ENCODE peak calls at places on chromosome 5, in four cellular contexts. One of them, this sample, is unnamed.

GRCh38 chr5:91293131-91293530 is 90.0 kb downstream of the ARRDC3 start:
- DNase-seq in neuronal stem cell: peak; percentile 44
- DNase-seq in PC-9: peak; percentile 35
- DNase-seq in mammary epithelial cell: no peak
- DNase-seq in this sample: no peak

GRCh38 chr5:81884871-81885270 is 87.0 kb upstream of the ATG10 start:
- DNase-seq in PC-9: no peak
- DNase-seq in mammary epithelial cell: no peak
- DNase-seq in neuronal stem cell: no peak
- DNase-seq in this sample: no peak

GRCh38 chr5:168472329-168472728 is 13.9 kb upstream of the RARS1 start:
- DNase-seq in mammary epithelial cell: peak; percentile 84
- DNase-seq in neuronal stem cell: no peak
- DNase-seq in PC-9: peak; percentile 52
- DNase-seq in this sample: no peak

GRCh38 chr5:54159837-54160215 is 150.5 kb downstream of the ARL15 start:
- DNase-seq in PC-9: no peak
- DNase-seq in mammary epithelial cell: no peak
- DNase-seq in neuronal stem cell: no peak
- DNase-seq in this sample: no peak

GRCh38 chr5:310941-311434 is 10.5 kb upstream of the AHRR start:
- DNase-seq in mammary epithelial cell: no peak
- DNase-seq in PC-9: no peak
- DNase-seq in neuronal stem cell: no peak
- DNase-seq in this sample: peak; percentile 92

GRCh38 chr5:16135506-16135905 is 44.1 kb downstream of the MARCHF11 start:
- DNase-seq in PC-9: no peak
- DNase-seq in neuronal stem cell: no peak
- DNase-seq in mammary epithelial cell: no peak
- DNase-seq in this sample: no peak

GRCh38 chr5:136157514-136157913 is 24.9 kb downstream of the SMAD5 start:
- DNase-seq in neuronal stem cell: no peak
- DNase-seq in mammary epithelial cell: no peak
- DNase-seq in PC-9: no peak
- DNase-seq in this sample: no peak

GRCh38 chr5:160133071-160133917 is 14.0 kb upstream of the PWWP2A start:
- DNase-seq in mammary epithelial cell: no peak
- DNase-seq in neuronal stem cell: peak; percentile 53
- DNase-seq in PC-9: no peak
- DNase-seq in this sample: peak; percentile 17

GRCh38 chr5:1901983-1902382 is 19.3 kb upstream of the IRX4 start:
- DNase-seq in PC-9: no peak
- DNase-seq in mammary epithelial cell: no peak
- DNase-seq in neuronal stem cell: no peak
- DNase-seq in this sample: no peak

GRCh38 chr5:15598294-15598902 is 98.4 kb downstream of the FBXL7 start:
- DNase-seq in mammary epithelial cell: peak; percentile 4
- DNase-seq in neuronal stem cell: peak; percentile 14
- DNase-seq in PC-9: peak; percentile 19
- DNase-seq in this sample: peak; percentile 2

GRCh38 chr5:136308396-136308795 is 56.9 kb downstream of the TRPC7 start:
- DNase-seq in neuronal stem cell: no peak
- DNase-seq in PC-9: no peak
- DNase-seq in mammary epithelial cell: no peak
- DNase-seq in this sample: no peak

GRCh38 chr5:89445106-89445745 is 562.2 kb upstream of the MEF2C start:
- DNase-seq in mammary epithelial cell: no peak
- DNase-seq in neuronal stem cell: no peak
- DNase-seq in PC-9: no peak
- DNase-seq in this sample: no peak

GRCh38 chr5:111699324-111699723 is 57.7 kb downstream of the NREP start:
- DNase-seq in mammary epithelial cell: peak; percentile 34
- DNase-seq in neuronal stem cell: no peak
- DNase-seq in PC-9: no peak
- DNase-seq in this sample: no peak

GRCh38 chr5:30100148-30100547 is 1093.3 kb upstream of the CDH6 start:
- DNase-seq in mammary epithelial cell: no peak
- DNase-seq in PC-9: no peak
- DNase-seq in neuronal stem cell: no peak
- DNase-seq in this sample: no peak

GRCh38 chr5:93723005-93723404 is 18.4 kb downstream of the POU5F2 start:
- DNase-seq in mammary epithelial cell: peak; percentile 17
- DNase-seq in PC-9: no peak
- DNase-seq in neuronal stem cell: no peak
- DNase-seq in this sample: peak; percentile 73

GRCh38 chr5:41182666-41183065 is 30.7 kb downstream of the C6 start:
- DNase-seq in mammary epithelial cell: no peak
- DNase-seq in PC-9: no peak
- DNase-seq in neuronal stem cell: no peak
- DNase-seq in this sample: peak; percentile 93

GRCh38 chr5:159097461-159098284 is 2.0 kb downstream of the EBF1 start:
- DNase-seq in neuronal stem cell: peak; percentile 23
- DNase-seq in PC-9: no peak
- DNase-seq in mammary epithelial cell: no peak
- DNase-seq in this sample: no peak

GRCh38 chr5:17365756-17366155 is 132.3 kb upstream of the TAF11L2 start:
- DNase-seq in mammary epithelial cell: no peak
- DNase-seq in PC-9: no peak
- DNase-seq in neuronal stem cell: peak; percentile 9
- DNase-seq in this sample: no peak

GRCh38 chr5:82397741-82398320 is 119.7 kb upstream of the RPS23 start:
- DNase-seq in mammary epithelial cell: peak; percentile 49
- DNase-seq in neuronal stem cell: no peak
- DNase-seq in PC-9: no peak
- DNase-seq in this sample: no peak

GRCh38 chr5:73893813-73894212 is 267.8 kb downstream of the ARHGEF28 start:
- DNase-seq in neuronal stem cell: no peak
- DNase-seq in mammary epithelial cell: no peak
- DNase-seq in PC-9: no peak
- DNase-seq in this sample: no peak

GRCh38 chr5:73896668-73897067 is 270.7 kb downstream of the ARHGEF28 start:
- DNase-seq in PC-9: no peak
- DNase-seq in neuronal stem cell: no peak
- DNase-seq in mammary epithelial cell: no peak
- DNase-seq in this sample: no peak

GRCh38 chr5:73894860-73895259 is 268.9 kb downstream of the ARHGEF28 start:
- DNase-seq in neuronal stem cell: no peak
- DNase-seq in mammary epithelial cell: no peak
- DNase-seq in PC-9: no peak
- DNase-seq in this sample: no peak

GRCh38 chr5:73896117-73896516 is 270.1 kb downstream of the ARHGEF28 start:
- DNase-seq in mammary epithelial cell: no peak
- DNase-seq in neuronal stem cell: no peak
- DNase-seq in PC-9: no peak
- DNase-seq in this sample: no peak

DNA sequence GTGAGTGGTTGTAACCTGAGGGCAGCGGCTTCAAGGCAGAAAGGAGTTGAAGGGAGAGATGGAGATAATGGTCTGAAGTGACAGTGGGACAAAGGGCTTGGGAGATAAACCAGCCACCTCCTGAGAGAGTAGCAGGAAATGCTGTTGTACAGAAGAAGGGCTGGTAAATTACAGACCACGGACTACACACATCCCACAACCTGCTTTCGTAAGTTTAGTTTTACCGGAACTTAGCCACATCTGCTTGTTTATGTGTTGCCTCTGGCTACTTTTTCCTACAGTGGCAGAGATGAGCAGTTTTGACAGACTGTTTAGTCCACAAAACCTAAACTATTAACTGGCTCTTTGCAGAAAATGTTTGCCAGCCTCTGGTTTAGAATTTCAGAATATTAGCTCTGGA is 269.5 kb downstream of the ARHGEF28 start:
- DNase-seq in PC-9: no peak
- DNase-seq in neuronal stem cell: no peak
- DNase-seq in mammary epithelial cell: no peak
- DNase-seq in this sample: no peak
- H3K27me3 ChIP-seq in PC-9: no peaks in the 10 kb centered on the region
- H3K27me3 ChIP-seq in neuronal stem cell: no peaks in the 10 kb centered on the region
- H3K27me3 ChIP-seq in mammary epithelial cell: no peaks in the 10 kb centered on the region
- H3K27me3 ChIP-seq in this sample: no peaks in the 10 kb centered on the region

DNA sequence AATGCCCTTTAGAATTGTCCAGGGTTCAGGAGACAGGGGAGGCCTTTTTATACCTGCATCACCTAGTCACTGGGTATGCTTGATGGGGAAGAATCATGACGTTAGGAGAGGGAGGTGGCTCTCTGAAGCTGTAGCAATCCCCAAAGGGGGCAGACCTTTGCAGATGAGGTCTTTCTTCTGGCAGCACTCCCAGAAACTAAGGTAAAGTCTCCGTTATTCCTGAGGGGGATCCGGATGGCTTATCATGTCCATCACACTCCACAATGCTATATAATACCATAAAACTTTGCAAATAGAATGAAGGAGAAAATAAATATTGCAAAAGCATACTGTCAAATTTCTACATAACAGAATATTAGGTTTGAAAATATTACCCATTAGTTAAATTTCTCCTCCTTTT is 21.5 kb upstream of the CAST start:
- DNase-seq in PC-9: no peak
- DNase-seq in mammary epithelial cell: no peak
- DNase-seq in neuronal stem cell: no peak
- DNase-seq in this sample: no peak
- H3K4me1 ChIP-seq in PC-9: peaks cover 52% of the 10 kb centered on the region
- H3K4me1 ChIP-seq in mammary epithelial cell: no peaks in the 10 kb centered on the region
- H3K4me1 ChIP-seq in neuronal stem cell: no peaks in the 10 kb centered on the region
- H3K4me1 ChIP-seq in this sample: no peaks in the 10 kb centered on the region

GRCh38 chr5:74069741-74070140 is 443.7 kb downstream of the ARHGEF28 start:
- DNase-seq in neuronal stem cell: no peak
- DNase-seq in mammary epithelial cell: no peak
- DNase-seq in PC-9: no peak
- DNase-seq in this sample: no peak

GRCh38 chr5:74064911-74065310 is 438.9 kb downstream of the ARHGEF28 start:
- DNase-seq in mammary epithelial cell: no peak
- DNase-seq in neuronal stem cell: no peak
- DNase-seq in PC-9: no peak
- DNase-seq in this sample: no peak

GRCh38 chr5:74070766-74071165 is 444.8 kb downstream of the ARHGEF28 start:
- DNase-seq in PC-9: no peak
- DNase-seq in mammary epithelial cell: no peak
- DNase-seq in neuronal stem cell: no peak
- DNase-seq in this sample: no peak

GRCh38 chr5:74063821-74064598 is 438.0 kb downstream of the ARHGEF28 start:
- DNase-seq in PC-9: peak; percentile 70
- DNase-seq in mammary epithelial cell: peak; percentile 80
- DNase-seq in neuronal stem cell: no peak
- DNase-seq in this sample: no peak

DNA sequence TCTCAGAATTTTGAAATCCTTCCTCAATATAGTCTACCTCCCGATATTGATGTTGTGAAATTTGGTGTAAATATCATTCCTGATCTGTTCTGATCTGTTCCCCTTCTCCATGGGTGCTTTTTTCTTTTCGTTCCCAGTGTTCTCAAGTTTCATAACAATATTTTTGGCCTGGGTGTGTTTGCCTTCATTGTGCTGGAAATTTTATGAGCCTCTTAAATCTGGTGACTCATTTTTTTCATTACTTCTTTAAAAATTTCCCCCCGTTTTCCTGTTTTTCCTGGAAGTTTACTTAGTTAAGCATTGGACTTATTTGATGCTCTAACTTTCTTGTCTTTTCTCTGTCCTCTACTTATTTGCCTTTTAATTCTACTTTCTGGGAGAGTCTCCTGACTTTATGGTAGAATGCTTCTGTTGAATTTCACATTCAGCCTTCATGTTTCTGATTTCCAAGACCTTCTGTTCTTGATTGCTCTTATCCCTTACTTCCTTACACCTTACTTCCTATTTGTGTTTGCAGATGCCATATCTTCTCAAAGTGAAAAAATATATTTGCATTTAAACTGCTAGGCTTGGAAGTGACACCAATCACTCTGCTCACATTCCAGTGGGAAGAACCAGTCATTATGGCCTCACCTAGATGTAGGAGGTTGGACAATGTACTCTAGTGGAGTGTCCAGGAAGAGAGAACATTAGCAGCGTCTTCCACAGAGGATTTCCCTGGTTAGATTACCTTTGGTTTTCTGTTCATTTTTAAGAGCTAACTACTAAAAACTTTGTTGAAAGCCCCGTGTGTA is 441.9 kb downstream of the ARHGEF28 start:
- DNase-seq in mammary epithelial cell: peak; percentile 85
- DNase-seq in neuronal stem cell: no peak
- DNase-seq in PC-9: no peak
- DNase-seq in this sample: no peak
- H3K36me3 ChIP-seq in mammary epithelial cell: no peaks in the 10 kb centered on the region
- H3K36me3 ChIP-seq in neuronal stem cell: no peaks in the 10 kb centered on the region
- H3K36me3 ChIP-seq in PC-9: no peaks in the 10 kb centered on the region
- H3K36me3 ChIP-seq in this sample: no peaks in the 10 kb centered on the region

GRCh38 chr5:35617060-35617434 is 616 bp upstream of the SPEF2 start:
- DNase-seq in PC-9: no peak
- DNase-seq in mammary epithelial cell: no peak
- DNase-seq in neuronal stem cell: no peak
- DNase-seq in this sample: no peak
- H3K27me3 ChIP-seq in PC-9: no peaks in the 10 kb centered on the region
- H3K27me3 ChIP-seq in mammary epithelial cell: no peaks in the 10 kb centered on the region
- H3K27me3 ChIP-seq in neuronal stem cell: no peaks in the 10 kb centered on the region
- H3K27me3 ChIP-seq in this sample: no peaks in the 10 kb centered on the region

DNA sequence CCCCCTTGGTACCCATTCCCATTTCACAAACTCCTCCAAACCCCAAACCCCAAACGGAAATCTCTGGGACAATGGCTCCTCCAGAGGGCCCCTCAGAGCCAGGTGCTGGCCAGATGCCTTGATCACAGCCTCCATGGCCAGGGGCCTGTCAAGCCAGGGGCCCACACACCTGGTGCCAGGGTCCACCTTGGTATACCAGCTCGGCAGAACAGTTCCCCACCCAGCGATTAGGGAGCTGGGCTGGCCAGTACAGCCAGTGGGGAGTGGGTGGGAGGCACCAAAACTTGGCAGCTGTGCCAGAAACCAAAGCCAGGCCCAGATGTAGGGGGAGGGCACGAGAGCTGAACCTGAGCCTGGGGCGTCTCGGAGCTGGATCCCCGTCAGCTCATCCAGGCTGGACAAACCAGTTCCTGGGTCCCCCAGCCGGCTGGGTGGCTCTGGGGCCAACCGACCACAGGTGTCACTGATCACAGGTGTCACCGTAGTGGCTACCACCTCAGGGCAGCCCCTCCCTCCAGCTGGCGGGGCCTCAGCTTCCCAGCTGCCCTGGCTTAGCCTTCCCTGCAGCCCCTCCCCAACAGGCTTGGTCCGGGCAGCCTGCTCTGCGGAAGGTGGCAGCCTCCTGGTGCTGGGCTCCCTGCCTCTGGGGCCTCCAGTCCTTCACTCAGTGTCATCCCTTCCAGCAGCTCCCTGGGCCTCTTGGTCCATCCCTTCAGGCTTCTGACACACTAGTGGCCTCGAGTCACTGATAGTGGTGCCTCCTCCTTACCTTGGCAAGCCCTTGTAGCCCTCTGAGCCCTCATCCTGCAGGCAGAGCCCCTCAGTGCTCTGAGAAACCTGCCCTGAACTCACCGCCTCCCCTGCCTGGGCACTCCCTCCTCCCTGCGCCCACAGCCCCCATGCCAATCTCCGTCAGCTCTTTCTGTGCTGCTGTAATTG is 6.6 kb upstream of the RMND5B start:
- DNase-seq in PC-9: peak; percentile 99
- DNase-seq in neuronal stem cell: no peak
- DNase-seq in mammary epithelial cell: no peak
- DNase-seq in this sample: no peak
- H3K4me1 ChIP-seq in PC-9: peaks cover 33% of the 10 kb centered on the region
- H3K4me1 ChIP-seq in neuronal stem cell: peaks cover 8% of the 10 kb centered on the region
- H3K4me1 ChIP-seq in mammary epithelial cell: no peaks in the 10 kb centered on the region
- H3K4me1 ChIP-seq in this sample: no peaks in the 10 kb centered on the region

GRCh38 chr5:43659075-43659474 is 56.1 kb downstream of the NNT start:
- DNase-seq in neuronal stem cell: no peak
- DNase-seq in PC-9: no peak
- DNase-seq in mammary epithelial cell: no peak
- DNase-seq in this sample: no peak
- H3K36me3 ChIP-seq in neuronal stem cell: peaks cover 76% of the 10 kb centered on the region
- H3K36me3 ChIP-seq in PC-9: no peaks in the 10 kb centered on the region
- H3K36me3 ChIP-seq in mammary epithelial cell: peaks cover 2% of the 10 kb centered on the region
- H3K36me3 ChIP-seq in this sample: peaks cover 9% of the 10 kb centered on the region

GRCh38 chr5:176835918-176836317 is 25.6 kb downstream of the UNC5A start:
- DNase-seq in neuronal stem cell: no peak
- DNase-seq in mammary epithelial cell: no peak
- DNase-seq in PC-9: no peak
- DNase-seq in this sample: no peak
- H3K27me3 ChIP-seq in neuronal stem cell: no peaks in the 10 kb centered on the region
- H3K27me3 ChIP-seq in mammary epithelial cell: peaks cover 7% of the 10 kb centered on the region
- H3K27me3 ChIP-seq in PC-9: no peaks in the 10 kb centered on the region
- H3K27me3 ChIP-seq in this sample: peaks cover 2% of the 10 kb centered on the region